ENCODE peak calls at places on chromosomes 4 and X, in seven cellular contexts. One of them, this sample, is unnamed.
A peak's percentile ranks its signal among the peaks of the same experiment; 100 is the strongest.

GRCh38 chr4:37644962-37645361 is 41.2 kb downstream of the RELL1 start:
- DNase-seq in sigmoid colon: no peak
- DNase-seq in HepG2: no peak
- DNase-seq in suprapubic skin: no peak
- DNase-seq in GM23338: no peak
- DNase-seq in transverse colon: no peak
- DNase-seq in HCT116: no peak
- DNase-seq in this sample: no peak

GRCh38 chrX:4830880-4831557 is 1117.6 kb upstream of the PRKX start:
- DNase-seq in sigmoid colon: no peak
- DNase-seq in HepG2: peak; percentile 86
- DNase-seq in suprapubic skin: no peak
- DNase-seq in GM23338: no peak
- DNase-seq in transverse colon: no peak
- DNase-seq in HCT116: no peak
- DNase-seq in this sample: no peak

GRCh38 chr4:87250294-87250693 is 29.9 kb upstream of the KLHL8 start:
- DNase-seq in sigmoid colon: no peak
- DNase-seq in HepG2: no peak
- DNase-seq in suprapubic skin: no peak
- DNase-seq in GM23338: no peak
- DNase-seq in transverse colon: no peak
- DNase-seq in HCT116: no peak
- DNase-seq in this sample: no peak

GRCh38 chr4:174524242-174524641 is 2.0 kb upstream of the HPGD start:
- DNase-seq in sigmoid colon: no peak
- DNase-seq in HepG2: no peak
- DNase-seq in suprapubic skin: no peak
- DNase-seq in GM23338: no peak
- DNase-seq in transverse colon: peak; percentile 77
- DNase-seq in HCT116: no peak
- DNase-seq in this sample: no peak

GRCh38 chr4:3405176-3405575 is 36.6 kb upstream of the HGFAC start:
- DNase-seq in sigmoid colon: peak; percentile 35
- DNase-seq in HepG2: no peak
- DNase-seq in suprapubic skin: no peak
- DNase-seq in GM23338: no peak
- DNase-seq in transverse colon: no peak
- DNase-seq in HCT116: no peak
- DNase-seq in this sample: peak; percentile 19

GRCh38 chr4:23706972-23707676 is 182.7 kb downstream of the PPARGC1A start:
- DNase-seq in sigmoid colon: no peak
- DNase-seq in HepG2: no peak
- DNase-seq in suprapubic skin: no peak
- DNase-seq in GM23338: no peak
- DNase-seq in transverse colon: no peak
- DNase-seq in HCT116: no peak
- DNase-seq in this sample: no peak

GRCh38 chrX:151973851-151974335 is 583 bp downstream of the GABRE start:
- DNase-seq in sigmoid colon: no peak
- DNase-seq in HepG2: no peak
- DNase-seq in suprapubic skin: peak; percentile 64
- DNase-seq in GM23338: peak; percentile 16
- DNase-seq in transverse colon: peak; percentile 21
- DNase-seq in HCT116: no peak
- DNase-seq in this sample: no peak

GRCh38 chr4:77169496-77169895 is 12.5 kb downstream of the CCNG2 start:
- DNase-seq in sigmoid colon: no peak
- DNase-seq in HepG2: no peak
- DNase-seq in suprapubic skin: no peak
- DNase-seq in GM23338: no peak
- DNase-seq in transverse colon: no peak
- DNase-seq in HCT116: no peak
- DNase-seq in this sample: no peak

GRCh38 chr4:1615786-1616573 is 68.1 kb downstream of the FAM53A start:
- DNase-seq in sigmoid colon: no peak
- DNase-seq in HepG2: no peak
- DNase-seq in suprapubic skin: no peak
- DNase-seq in GM23338: no peak
- DNase-seq in transverse colon: no peak
- DNase-seq in HCT116: no peak
- DNase-seq in this sample: no peak

GRCh38 chr4:36812153-36812552 is 432.4 kb upstream of the NWD2 start:
- DNase-seq in sigmoid colon: no peak
- DNase-seq in HepG2: no peak
- DNase-seq in suprapubic skin: no peak
- DNase-seq in GM23338: peak; percentile 16
- DNase-seq in transverse colon: no peak
- DNase-seq in HCT116: no peak
- DNase-seq in this sample: no peak

GRCh38 chr4:186272699-186273370 is 6.8 kb downstream of the F11 start:
- DNase-seq in sigmoid colon: no peak
- DNase-seq in HepG2: no peak
- DNase-seq in suprapubic skin: no peak
- DNase-seq in GM23338: no peak
- DNase-seq in transverse colon: no peak
- DNase-seq in HCT116: no peak
- DNase-seq in this sample: no peak

GRCh38 chrX:150338615-150339014 is 24.5 kb upstream of the MAMLD1 start:
- DNase-seq in sigmoid colon: no peak
- DNase-seq in HepG2: no peak
- DNase-seq in suprapubic skin: no peak
- DNase-seq in GM23338: no peak
- DNase-seq in transverse colon: no peak
- DNase-seq in HCT116: no peak
- DNase-seq in this sample: no peak

GRCh38 chr4:95798727-95799126 is 41.2 kb upstream of the PDHA2 start:
- DNase-seq in sigmoid colon: no peak
- DNase-seq in HepG2: no peak
- DNase-seq in suprapubic skin: no peak
- DNase-seq in GM23338: peak; percentile 54
- DNase-seq in transverse colon: no peak
- DNase-seq in HCT116: no peak
- DNase-seq in this sample: no peak

GRCh38 chr4:11426003-11426402 is 2.7 kb downstream of the HS3ST1 start:
- DNase-seq in sigmoid colon: no peak
- DNase-seq in HepG2: no peak
- DNase-seq in suprapubic skin: no peak
- DNase-seq in GM23338: no peak
- DNase-seq in transverse colon: no peak
- DNase-seq in HCT116: no peak
- DNase-seq in this sample: no peak

GRCh38 chr4:11423465-11423864 is 5.2 kb downstream of the HS3ST1 start:
- DNase-seq in sigmoid colon: no peak
- DNase-seq in HepG2: no peak
- DNase-seq in suprapubic skin: no peak
- DNase-seq in GM23338: no peak
- DNase-seq in transverse colon: no peak
- DNase-seq in HCT116: no peak
- DNase-seq in this sample: no peak

GRCh38 chr4:11426716-11427115 is 2.0 kb downstream of the HS3ST1 start:
- DNase-seq in sigmoid colon: no peak
- DNase-seq in HepG2: no peak
- DNase-seq in suprapubic skin: no peak
- DNase-seq in GM23338: no peak
- DNase-seq in transverse colon: no peak
- DNase-seq in HCT116: no peak
- DNase-seq in this sample: no peak

GRCh38 chr4:11424896-11425295 is 3.8 kb downstream of the HS3ST1 start:
- DNase-seq in sigmoid colon: no peak
- DNase-seq in HepG2: no peak
- DNase-seq in suprapubic skin: no peak
- DNase-seq in GM23338: no peak
- DNase-seq in transverse colon: no peak
- DNase-seq in HCT116: no peak
- DNase-seq in this sample: no peak

DNA sequence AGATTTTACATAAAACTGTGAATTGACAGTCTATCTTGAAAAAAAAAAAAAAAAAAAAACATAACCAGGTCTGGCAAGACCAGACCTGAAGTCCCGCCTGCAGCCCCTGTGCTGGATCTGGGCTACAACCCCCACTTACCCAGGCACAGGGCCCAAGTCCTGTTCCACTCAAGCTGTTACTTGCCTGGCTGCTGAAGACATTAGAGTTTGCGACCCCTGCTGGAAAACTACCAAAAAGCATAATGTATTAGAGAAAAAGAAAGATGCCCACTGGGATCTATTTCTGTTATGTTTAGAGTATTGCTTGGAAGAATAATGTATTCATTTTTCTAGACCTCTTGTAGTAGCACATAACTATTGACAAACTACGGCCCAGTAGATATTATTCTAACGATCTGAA is 4.7 kb downstream of the HS3ST1 start:
- DNase-seq in sigmoid colon: no peak
- DNase-seq in HepG2: peak; percentile 39
- DNase-seq in suprapubic skin: no peak
- DNase-seq in GM23338: peak; percentile 81
- DNase-seq in transverse colon: no peak
- DNase-seq in HCT116: no peak
- DNase-seq in this sample: peak; percentile 60
- H3K4me1 ChIP-seq in sigmoid colon: peaks cover 17% of the 10 kb centered on the region
- H3K4me1 ChIP-seq in HepG2: no peaks in the 10 kb centered on the region
- H3K4me1 ChIP-seq in suprapubic skin: peaks cover 24% of the 10 kb centered on the region
- H3K4me1 ChIP-seq in GM23338: peaks cover 11% of the 10 kb centered on the region
- H3K4me1 ChIP-seq in transverse colon: no peaks in the 10 kb centered on the region
- H3K4me1 ChIP-seq in HCT116: peaks cover 80% of the 10 kb centered on the region
- H3K4me1 ChIP-seq in this sample: no peaks in the 10 kb centered on the region

GRCh38 chr4:121180558-121180957 is 16.4 kb upstream of the TNIP3 start:
- DNase-seq in sigmoid colon: no peak
- DNase-seq in HepG2: no peak
- DNase-seq in suprapubic skin: no peak
- DNase-seq in GM23338: no peak
- DNase-seq in transverse colon: no peak
- DNase-seq in HCT116: no peak
- DNase-seq in this sample: no peak
- TF ChIP-seq POLR2AphosphoS5 in sigmoid colon: no peak
- TF ChIP-seq POLR2AphosphoS5 in HepG2: no peak
- TF ChIP-seq POLR2AphosphoS5 in suprapubic skin: no peak
- TF ChIP-seq POLR2AphosphoS5 in GM23338: no peak
- TF ChIP-seq POLR2AphosphoS5 in transverse colon: no peak
- TF ChIP-seq POLR2AphosphoS5 in HCT116: no peak
- TF ChIP-seq POLR2AphosphoS5 in this sample: no peak

DNA sequence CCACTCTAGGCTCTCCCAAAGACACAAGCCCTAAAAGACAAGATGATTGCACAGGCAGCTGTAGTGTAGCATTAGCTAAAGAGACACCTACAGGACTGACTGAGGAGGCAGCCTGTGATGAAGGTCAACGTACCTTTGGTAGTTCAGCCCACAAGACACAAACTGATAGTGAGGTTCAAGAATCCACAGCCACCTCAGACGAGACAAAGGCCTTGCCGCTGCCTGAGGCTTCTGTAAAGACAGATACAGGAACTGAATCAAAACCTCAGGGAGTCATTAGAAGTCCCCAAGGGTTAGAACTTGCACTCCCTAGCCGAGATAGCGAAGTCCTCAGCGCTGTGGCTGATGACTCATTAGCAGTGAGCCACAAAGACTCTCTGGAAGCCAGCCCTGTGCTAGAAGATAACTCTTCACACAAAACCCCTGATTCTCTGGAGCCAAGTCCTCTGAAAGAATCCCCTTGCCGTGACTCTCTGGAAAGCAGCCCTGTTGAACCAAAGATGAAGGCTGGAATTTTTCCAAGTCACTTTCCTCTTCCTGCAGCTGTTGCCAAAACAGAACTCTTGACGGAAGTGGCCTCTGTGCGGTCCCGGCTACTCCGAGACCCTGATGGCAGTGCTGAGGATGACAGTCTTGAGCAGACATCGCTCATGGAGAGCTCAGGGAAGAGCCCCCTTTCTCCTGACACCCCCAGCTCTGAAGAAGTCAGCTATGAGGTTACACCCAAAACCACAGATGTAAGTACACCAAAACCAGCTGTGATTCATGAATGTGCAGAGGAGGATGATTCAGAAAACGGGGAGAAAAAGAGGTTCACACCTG is 306.3 kb downstream of the ANK2 start:
- DNase-seq in sigmoid colon: no peak
- DNase-seq in HepG2: no peak
- DNase-seq in suprapubic skin: no peak
- DNase-seq in GM23338: no peak
- DNase-seq in transverse colon: peak; percentile 8
- DNase-seq in HCT116: peak; percentile 93
- DNase-seq in this sample: no peak
- H3K4me3 ChIP-seq in sigmoid colon: no peak overlapping the region
- H3K4me3 ChIP-seq in HepG2: no peak overlapping the region
- H3K4me3 ChIP-seq in suprapubic skin: no peak overlapping the region
- H3K4me3 ChIP-seq in GM23338: no peak overlapping the region
- H3K4me3 ChIP-seq in transverse colon: no peak overlapping the region
- H3K4me3 ChIP-seq in HCT116: peak overlapping the region; percentile 6
- H3K4me3 ChIP-seq in this sample: peak overlapping the region; percentile 19

GRCh38 chrX:153925739-153926593 is at the start of gene ARHGAP4:
- DNase-seq in sigmoid colon: no peak
- DNase-seq in HepG2: no peak
- DNase-seq in suprapubic skin: no peak
- DNase-seq in GM23338: peak; percentile 44
- DNase-seq in transverse colon: no peak
- DNase-seq in HCT116: peak; percentile 37
- DNase-seq in this sample: no peak

GRCh38 chrX:153927936-153928760 is 2.1 kb upstream of the ARHGAP4 start:
- DNase-seq in sigmoid colon: peak; percentile 98
- DNase-seq in HepG2: peak; percentile 90
- DNase-seq in suprapubic skin: peak; percentile 96
- DNase-seq in GM23338: peak; percentile 96
- DNase-seq in transverse colon: peak; percentile 96
- DNase-seq in HCT116: peak; percentile 93
- DNase-seq in this sample: peak; percentile 97

GRCh38 chrX:153927686-153927935 is 1.5 kb upstream of the ARHGAP4 start:
- DNase-seq in sigmoid colon: no peak
- DNase-seq in HepG2: no peak
- DNase-seq in suprapubic skin: no peak
- DNase-seq in GM23338: no peak
- DNase-seq in transverse colon: no peak
- DNase-seq in HCT116: no peak
- DNase-seq in this sample: no peak

GRCh38 chrX:153926594-153926862 is 464 bp upstream of the ARHGAP4 start:
- DNase-seq in sigmoid colon: no peak
- DNase-seq in HepG2: no peak
- DNase-seq in suprapubic skin: no peak
- DNase-seq in GM23338: peak; percentile 55
- DNase-seq in transverse colon: no peak
- DNase-seq in HCT116: no peak
- DNase-seq in this sample: no peak

DNA sequence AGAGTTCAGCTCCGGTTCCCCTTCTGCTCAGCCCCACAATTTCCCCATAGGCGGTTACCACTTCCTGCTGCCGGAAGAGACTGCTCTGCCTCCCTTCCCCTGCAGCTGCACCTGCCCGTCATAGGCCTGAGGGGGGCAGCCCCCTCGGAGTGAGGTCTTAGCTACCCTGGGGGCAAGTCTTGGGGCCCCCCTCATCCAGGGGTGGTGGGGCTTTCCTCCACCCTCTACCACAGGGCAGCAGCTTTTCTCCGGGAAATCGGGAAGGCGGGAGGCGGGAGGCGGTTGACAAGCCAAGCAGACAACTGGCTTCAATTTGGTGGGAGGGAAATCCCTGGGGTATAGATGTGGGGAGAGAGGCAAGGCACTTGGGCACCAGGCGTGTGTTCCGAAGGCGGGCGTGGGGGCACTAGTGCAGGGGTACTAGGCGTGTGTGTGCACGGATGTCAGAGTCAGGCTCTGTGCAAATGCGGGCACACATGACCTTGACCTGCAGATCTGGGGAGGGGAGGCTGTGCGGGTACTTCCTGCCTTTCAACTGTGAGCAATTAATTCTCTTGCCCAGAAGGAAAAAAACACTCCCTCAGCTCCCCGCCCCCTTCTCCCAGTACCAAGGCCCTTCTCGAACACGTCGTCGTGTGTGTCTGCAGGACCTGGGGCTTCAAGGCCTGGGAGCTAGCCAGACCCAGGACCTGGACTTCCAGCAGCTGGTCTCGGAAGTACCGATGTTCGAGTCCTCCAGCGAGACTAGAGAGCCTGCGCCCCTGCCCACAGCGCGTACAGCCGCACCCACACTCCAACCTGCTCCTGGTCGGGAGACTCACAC is 1.0 kb upstream of the ARHGAP4 start:
- DNase-seq in sigmoid colon: peak; percentile 80
- DNase-seq in HepG2: peak; percentile 72
- DNase-seq in suprapubic skin: no peak
- DNase-seq in GM23338: no peak
- DNase-seq in transverse colon: peak; percentile 77
- DNase-seq in HCT116: no peak
- DNase-seq in this sample: no peak
- H3K4me1 ChIP-seq in sigmoid colon: peaks cover 19% of the 10 kb centered on the region
- H3K4me1 ChIP-seq in HepG2: peaks cover 62% of the 10 kb centered on the region
- H3K4me1 ChIP-seq in suprapubic skin: peaks cover 41% of the 10 kb centered on the region
- H3K4me1 ChIP-seq in GM23338: peaks cover 10% of the 10 kb centered on the region
- H3K4me1 ChIP-seq in transverse colon: peaks cover 9% of the 10 kb centered on the region
- H3K4me1 ChIP-seq in HCT116: peaks cover 43% of the 10 kb centered on the region
- H3K4me1 ChIP-seq in this sample: no peaks in the 10 kb centered on the region